ENCODE peak calls at places on chromosomes 3 and 15, in ten cellular contexts. T is ELR, V is HEK293T, J is T-helper 1 cell, F is fibroblast of mammary gland, W is OCI-LY7, X is breast epithelium, A is kidney epithelial cell, C is HTR-8/SVneo, Q is NCI-H1417. R is an unnamed sample.

GRCh38 chr3:188449421-188449820 is 295.5 kb downstream of the LPP start:
- DNase-seq in T (peak), V (no peak), J (no peak), F (no peak), W (no peak), X (no peak), A (no peak), C (no peak), Q (no peak), R (no peak)

GRCh38 chr3:162740941-162741596 is 1244.5 kb downstream of the OTOL1 start:
- DNase-seq in T (no peak), V (no peak), J (no peak), F (no peak), W (no peak), X (no peak), A (no peak), C (no peak), Q (no peak), R (no peak)

GRCh38 chr3:116886202-116886893 is 176.8 kb downstream of the TUSC7 start:
- DNase-seq in T (no peak), V (no peak), J (no peak), F (no peak), W (peak), X (no peak), A (no peak), C (no peak), Q (no peak), R (no peak)

GRCh38 chr3:50617096-50617791 is at the start of gene MAPKAPK3:
- DNase-seq in T (peak), V (no peak), J (peak), F (no peak), W (peak), X (no peak), A (no peak), C (no peak), Q (peak), R (no peak)

GRCh38 chr3:20038679-20039078 is 1.6 kb upstream of the KAT2B start:
- DNase-seq in T (no peak), V (no peak), J (no peak), F (no peak), W (no peak), X (no peak), A (no peak), C (no peak), Q (no peak), R (no peak)

GRCh38 chr3:126996905-126997304 is 14.0 kb downstream of the PLXNA1 start:
- DNase-seq in T (no peak), V (no peak), J (no peak), F (peak), W (no peak), X (no peak), A (no peak), C (no peak), Q (no peak), R (no peak)

GRCh38 chr15:61644550-61644949 is 415.4 kb upstream of the RORA start:
- DNase-seq in T (no peak), V (no peak), J (no peak), F (peak), W (no peak), X (no peak), A (no peak), C (no peak), Q (no peak), R (no peak)

GRCh38 chr3:117443014-117443413 is 733.4 kb downstream of the TUSC7 start:
- DNase-seq in T (no peak), V (no peak), J (no peak), F (peak), W (no peak), X (no peak), A (peak), C (no peak), Q (no peak), R (no peak)

GRCh38 chr3:124442463-124442862 is 287.8 kb upstream of the UMPS start:
- DNase-seq in T (peak), V (no peak), J (no peak), F (peak), W (no peak), X (no peak), A (no peak), C (no peak), Q (no peak), R (no peak)

GRCh38 chr15:25056484-25057429 is 102.0 kb downstream of the SNRPN start:
- DNase-seq in T (no peak), V (no peak), J (no peak), F (no peak), W (no peak), X (peak), A (no peak), C (no peak), Q (no peak), R (no peak)

GRCh38 chr15:70217246-70218160 is 119.8 kb upstream of the TLE3 start:
- DNase-seq in T (no peak), V (no peak), J (no peak), F (no peak), W (no peak), X (no peak), A (no peak), C (no peak), Q (peak), R (no peak)